ENCODE peak calls at places on chromosomes 2 and 18, in nine cellular contexts. C is cardiac muscle cell; Y is SK-MEL-5; G is GM04504; V is fibroblast of villous mesenchyme; R is activated naive CD8-positive, alpha-beta T cell treated with anti-CD3 and anti-CD28 coated beads, Interleukin-2, amount 10 ng/mL, durations not matched to agents 7 days and 5 days; I is HL-60; N is Calu3; P is IMR-90. K is an unnamed sample.

GRCh38 chr2:144515425-144515693 is 4.6 kb downstream of the ZEB2 start:
- DNase-seq in C (no peak), Y (no peak), G (no peak), V (peak), R (no peak), I (no peak), N (no peak), P (peak), K (no peak)

GRCh38 chr2:34475141-34475540 is 876.0 kb upstream of the FAM98A start:
- DNase-seq in C (no peak), Y (no peak), G (no peak), V (no peak), R (no peak), I (no peak), N (no peak), P (no peak), K (no peak)

GRCh38 chr2:222468338-222468737 is 44.0 kb downstream of the SGPP2 start:
- DNase-seq in C (peak), Y (peak), G (no peak), V (no peak), R (no peak), I (no peak), N (no peak), P (no peak), K (no peak)

GRCh38 chr18:42583197-42583776 is 532.2 kb downstream of the RIT2 start:
- DNase-seq in C (peak), Y (no peak), G (no peak), V (peak), R (no peak), I (no peak), N (no peak), P (no peak), K (no peak)

GRCh38 chr2:19035238-19035637 is 323.2 kb downstream of the OSR1 start:
- DNase-seq in C (peak), Y (no peak), G (peak), V (peak), R (no peak), I (no peak), N (no peak), P (peak), K (no peak)

GRCh38 chr2:26182441-26182840 is 9.6 kb downstream of the GAREM2 start:
- DNase-seq in C (no peak), Y (no peak), G (no peak), V (no peak), R (no peak), I (no peak), N (no peak), P (no peak), K (no peak)

GRCh38 chr18:79401494-79402208 is 5.9 kb downstream of the NFATC1 start:
- DNase-seq in C (no peak), Y (no peak), G (no peak), V (no peak), R (peak), I (no peak), N (no peak), P (no peak), K (no peak)

GRCh38 chr2:79855264-79856006 is 342.6 kb downstream of the CTNNA2 start:
- DNase-seq in C (no peak), Y (peak), G (no peak), V (no peak), R (no peak), I (no peak), N (no peak), P (peak), K (peak)

GRCh38 chr2:39059366-39059952 is 61.4 kb downstream of the SOS1 start:
- DNase-seq in C (peak), Y (peak), G (peak), V (peak), R (no peak), I (peak), N (no peak), P (peak), K (peak)

GRCh38 chr2:217064234-217065103 is 204.6 kb upstream of the TNP1 start:
- DNase-seq in C (peak), Y (no peak), G (peak), V (peak), R (no peak), I (peak), N (no peak), P (no peak), K (no peak)

GRCh38 chr2:216519154-216519762 is 20.6 kb downstream of the RPL37A start:
- DNase-seq in C (peak), Y (peak), G (peak), V (peak), R (no peak), I (peak), N (peak), P (peak), K (peak)

GRCh38 chr2:111117666-111118454 is 2.9 kb upstream of the BCL2L11 start:
- DNase-seq in C (peak), Y (no peak), G (peak), V (peak), R (peak), I (no peak), N (peak), P (peak), K (no peak)

GRCh38 chr2:200300650-200301314 is 5.7 kb upstream of the SPATS2L start:
- DNase-seq in C (peak), Y (no peak), G (no peak), V (peak), R (no peak), I (no peak), N (peak), P (peak), K (no peak)

GRCh38 chr18:63949068-63949737 is at the start of gene HMSD:
- DNase-seq in C (peak), Y (no peak), G (no peak), V (peak), R (peak), I (no peak), N (peak), P (no peak), K (peak)

GRCh38 chr18:44725300-44726096 is 44.8 kb downstream of the SETBP1 start:
- DNase-seq in C (peak), Y (no peak), G (peak), V (peak), R (peak), I (peak), N (peak), P (peak), K (no peak)

GRCh38 chr18:10032331-10032979 is 118.6 kb downstream of the VAPA start:
- DNase-seq in C (no peak), Y (no peak), G (no peak), V (no peak), R (peak), I (no peak), N (no peak), P (no peak), K (no peak)

GRCh38 chr18:79573921-79574491 is 105.6 kb upstream of the CTDP1 start:
- DNase-seq in C (no peak), Y (no peak), G (no peak), V (no peak), R (peak), I (no peak), N (no peak), P (no peak), K (no peak)

GRCh38 chr2:218865396-218865795 is 5.8 kb downstream of the WNT6 start:
- DNase-seq in C (no peak), Y (no peak), G (no peak), V (no peak), R (no peak), I (no peak), N (no peak), P (no peak), K (no peak)